ENCODE peak calls at places on chromosomes 3 and 15, in seven cellular contexts. V, G, J, W, N, B and Z are unnamed samples.
A peak's percentile ranks its signal among the peaks of the same experiment; 100 is the strongest.

GRCh38 chr15:66085128-66085527 is 168.4 kb downstream of the MEGF11 start:
- DNase-seq in W (no peak), N (no peak), J (no peak), V (no peak), G (no peak), B (no peak), Z (no peak)

GRCh38 chr3:105812194-105812586 is 56.6 kb downstream of the CBLB start:
- DNase-seq in N (no peak), W (no peak), G (peak; percentile 77), V (no peak), B (peak; percentile 62), J (no peak), Z (no peak)

GRCh38 chr3:57530071-57530608 is 14.0 kb downstream of the DNAH12 start:
- DNase-seq in W (no peak), J (no peak), V (no peak), N (no peak), G (peak; percentile 19), B (no peak), Z (no peak)

GRCh38 chr15:94324117-94324826 is 92.9 kb downstream of the MCTP2 start:
- DNase-seq in B (peak; percentile 10), V (peak; percentile 43), J (peak; percentile 55), N (peak; percentile 70), G (peak; percentile 32), W (no peak), Z (peak; percentile 22)

GRCh38 chr3:20305647-20306046 is 119.6 kb upstream of the SGO1 start:
- DNase-seq in G (no peak), V (no peak), J (no peak), B (no peak), N (no peak), W (no peak), Z (no peak)

GRCh38 chr3:141537866-141538265 is 51.0 kb downstream of the RASA2 start:
- DNase-seq in N (no peak), W (no peak), J (no peak), G (no peak), B (no peak), V (no peak), Z (no peak)

GRCh38 chr3:24769918-24770317 is 275.3 kb upstream of the THRB start:
- DNase-seq in W (no peak), N (no peak), V (no peak), G (no peak), B (no peak), J (no peak), Z (no peak)

GRCh38 chr3:97692831-97693230 is 71.7 kb upstream of the ARL6 start:
- DNase-seq in J (no peak), G (no peak), W (no peak), N (no peak), B (no peak), V (no peak), Z (no peak)

GRCh38 chr3:56915969-56916586 is 114.3 kb upstream of the ARHGEF3 start:
- DNase-seq in V (peak; percentile 50), W (no peak), G (no peak), B (no peak), J (peak; percentile 66), N (peak; percentile 41), Z (no peak)

GRCh38 chr3:185733980-185734724 is 90.7 kb downstream of the IGF2BP2 start:
- DNase-seq in W (peak; percentile 78), B (peak; percentile 66), G (peak; percentile 83), V (peak; percentile 64), N (peak; percentile 75), J (no peak), Z (peak; percentile 62)

GRCh38 chr3:43388909-43389308 is 102.6 kb downstream of the SNRK start:
- DNase-seq in N (no peak), G (no peak), W (no peak), J (no peak), B (no peak), V (no peak), Z (no peak)

GRCh38 chr3:31132132-31132769 is 237.8 kb upstream of the GADL1 start:
- DNase-seq in G (peak; percentile 48), B (peak; percentile 20), V (no peak), J (no peak), W (no peak), N (peak; percentile 37), Z (peak; percentile 11)

GRCh38 chr3:8663177-8664061 is 18.8 kb upstream of the SSUH2 start:
- DNase-seq in B (peak; percentile 53), J (peak; percentile 65), G (peak; percentile 62), W (peak; percentile 87), V (peak; percentile 66), N (peak; percentile 90), Z (peak; percentile 62)

GRCh38 chr15:27783668-27784067 is 315.4 kb downstream of the OCA2 start:
- DNase-seq in V (no peak), N (no peak), J (no peak), W (no peak), B (no peak), G (no peak), Z (no peak)

GRCh38 chr3:152183473-152183872 is 85.3 kb upstream of the MBNL1 start:
- DNase-seq in V (peak; percentile 19), W (peak; percentile 53), N (peak; percentile 64), G (no peak), J (no peak), B (no peak), Z (no peak)

GRCh38 chr3:127684871-127685707 is 12.3 kb downstream of the ABTB1 start:
- DNase-seq in G (no peak), N (no peak), V (peak; percentile 11), B (no peak), W (peak; percentile 25), J (peak; percentile 44), Z (no peak)

DNA sequence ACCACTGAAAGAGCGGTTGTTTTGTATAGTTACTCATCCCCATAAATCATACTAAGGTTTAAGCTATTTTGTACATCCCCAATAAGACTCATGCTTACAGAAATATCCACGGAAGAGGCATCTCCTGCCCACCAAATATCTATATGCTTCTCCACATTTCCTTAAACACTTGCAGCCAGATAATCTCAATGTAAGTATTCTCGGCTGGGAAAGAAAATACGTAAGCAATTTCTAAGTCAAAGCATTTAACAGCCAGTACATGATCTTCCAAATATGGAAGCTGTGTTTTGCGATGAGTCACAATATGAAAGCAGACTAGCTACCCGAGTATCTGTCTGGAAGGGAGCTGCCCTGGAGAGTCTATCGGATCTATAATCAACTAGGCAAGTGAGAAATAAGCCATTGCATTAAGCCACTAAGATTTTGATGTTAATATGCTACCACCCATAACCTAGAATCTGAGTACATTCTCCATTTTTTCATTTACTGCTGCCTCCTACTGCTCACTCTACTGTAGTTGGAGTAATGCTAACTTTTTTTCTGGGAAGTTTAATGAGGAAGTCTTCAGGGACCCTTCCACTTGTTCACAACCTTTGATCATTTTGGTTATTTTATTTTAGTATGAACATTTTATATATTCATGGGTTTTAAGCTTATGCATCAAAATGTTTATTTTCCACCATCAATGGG is 26.9 kb upstream of the ZMAT3 start:
- DNase-seq in N (no peak), W (no peak), G (peak; percentile 68), V (no peak), B (peak; percentile 32), J (no peak), Z (no peak)
- H3K4me3 ChIP-seq in N (no peak overlapping the region), W (no peak overlapping the region), G (no peak overlapping the region), V (no peak overlapping the region), B (no peak overlapping the region), J (no peak overlapping the region), Z (no peak overlapping the region)

GRCh38 chr15:36282821-36283220 is 296.6 kb upstream of the CDIN1 start:
- DNase-seq in N (no peak), G (no peak), V (no peak), B (no peak), W (no peak), J (no peak), Z (no peak)

GRCh38 chr15:36275656-36276055 is 303.8 kb upstream of the CDIN1 start:
- DNase-seq in V (no peak), J (no peak), W (no peak), B (no peak), N (no peak), G (no peak), Z (no peak)

GRCh38 chr15:36278219-36278618 is 301.2 kb upstream of the CDIN1 start:
- DNase-seq in G (peak; percentile 35), J (no peak), N (peak; percentile 13), V (no peak), W (no peak), B (peak; percentile 22), Z (no peak)
- H3K4me3 ChIP-seq in G (no peak overlapping the region), J (no peak overlapping the region), N (no peak overlapping the region), V (no peak overlapping the region), W (no peak overlapping the region), B (no peak overlapping the region), Z (no peak overlapping the region)

GRCh38 chr15:48963524-48964113 is at the start of gene SHC4:
- DNase-seq in G (peak; percentile 79), B (peak; percentile 79), V (peak; percentile 80), W (no peak), J (peak; percentile 70), N (peak; percentile 85), Z (peak; percentile 51)

GRCh38 chr15:48966595-48967301 is 3.0 kb upstream of the SHC4 start:
- DNase-seq in J (no peak), N (no peak), B (peak; percentile 57), W (no peak), G (peak; percentile 89), V (no peak), Z (no peak)

GRCh38 chr15:48965972-48966371 is 2.3 kb upstream of the SHC4 start:
- DNase-seq in N (no peak), V (no peak), W (no peak), B (peak; percentile 62), J (peak; percentile 68), G (peak; percentile 52), Z (no peak)

GRCh38 chr15:48962662-48963523 is 826 bp downstream of the SHC4 start:
- DNase-seq in V (peak; percentile 80), N (peak; percentile 61), G (peak; percentile 54), J (peak; percentile 58), B (peak; percentile 47), W (no peak), Z (no peak)

DNA sequence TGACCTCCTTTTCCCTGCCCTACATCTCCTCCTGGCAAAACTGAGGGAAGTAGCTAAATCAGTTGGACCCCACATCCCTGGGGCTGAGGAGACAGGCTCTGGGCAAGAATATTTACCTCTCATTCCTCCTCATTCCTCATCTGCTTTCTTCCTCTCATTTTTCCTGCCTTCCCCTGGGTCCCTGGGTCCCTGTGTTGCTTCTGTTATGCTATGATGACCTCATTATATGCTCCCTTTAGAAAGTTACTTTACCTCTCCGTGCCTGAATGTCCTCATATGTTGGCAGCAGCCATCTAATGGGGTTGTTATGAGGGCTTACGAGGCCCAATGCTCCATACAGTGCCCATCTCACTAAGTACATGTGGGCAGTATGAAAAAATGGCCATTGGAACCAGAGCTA is 1.2 kb upstream of the SHC4 start:
- DNase-seq in B (no peak), J (no peak), N (no peak), G (no peak), W (no peak), V (no peak), Z (no peak)
- H3K4me3 ChIP-seq in B (no peak overlapping the region), J (no peak overlapping the region), N (no peak overlapping the region), G (no peak overlapping the region), W (no peak overlapping the region), V (no peak overlapping the region), Z (no peak overlapping the region)

DNA sequence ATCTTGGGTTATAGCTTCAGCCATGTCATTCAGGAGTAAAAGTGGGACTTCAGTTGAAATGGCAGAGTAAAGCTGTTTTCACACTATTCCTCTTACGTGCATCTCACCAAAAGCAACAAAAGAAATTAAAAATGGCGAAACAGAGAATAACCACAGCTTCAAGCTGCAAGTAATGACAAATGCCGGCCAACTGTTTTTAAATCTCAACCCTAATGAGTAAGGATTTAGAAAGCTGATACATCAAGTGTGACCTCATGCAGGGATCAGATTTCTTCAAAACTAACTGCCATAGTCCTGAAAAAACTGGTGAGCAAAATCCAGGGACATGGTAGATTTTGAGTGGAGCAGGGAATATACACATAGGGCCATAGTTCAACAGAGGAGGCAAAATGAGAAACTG is 84.7 kb downstream of the COL6A6 start:
- DNase-seq in J (no peak), V (no peak), B (no peak), N (no peak), G (peak; percentile 69), W (no peak), Z (no peak)
- H3K4me3 ChIP-seq in J (no peak overlapping the region), V (no peak overlapping the region), B (no peak overlapping the region), N (no peak overlapping the region), G (no peak overlapping the region), W (no peak overlapping the region), Z (no peak overlapping the region)